ENCODE peak calls at places on chromosome 4, in six cellular contexts. One of them, this sample, is unnamed.

GRCh38 chr4:90883519-90883918 is 756.3 kb downstream of the CCSER1 start:
- DNase-seq in cardiac fibroblast: no peak
- DNase-seq in adrenal gland: no peak
- DNase-seq in tibial nerve: no peak
- DNase-seq in IMR-90: no peak
- DNase-seq in SJSA1: no peak
- DNase-seq in this sample: no peak

GRCh38 chr4:120088507-120088906 is 21.9 kb upstream of the MAD2L1 start:
- DNase-seq in cardiac fibroblast: no peak
- DNase-seq in adrenal gland: no peak
- DNase-seq in tibial nerve: no peak
- DNase-seq in IMR-90: no peak
- DNase-seq in SJSA1: no peak
- DNase-seq in this sample: no peak

GRCh38 chr4:3190549-3190948 is 58.4 kb upstream of the MSANTD1 start:
- DNase-seq in cardiac fibroblast: no peak
- DNase-seq in adrenal gland: no peak
- DNase-seq in tibial nerve: no peak
- DNase-seq in IMR-90: no peak
- DNase-seq in SJSA1: no peak
- DNase-seq in this sample: no peak

GRCh38 chr4:36651253-36651652 is 369.8 kb downstream of the DTHD1 start:
- DNase-seq in cardiac fibroblast: no peak
- DNase-seq in adrenal gland: no peak
- DNase-seq in tibial nerve: no peak
- DNase-seq in IMR-90: no peak
- DNase-seq in SJSA1: no peak
- DNase-seq in this sample: no peak

GRCh38 chr4:141375855-141376254 is 155.2 kb downstream of the ZNF330 start:
- DNase-seq in cardiac fibroblast: peak; percentile 79
- DNase-seq in adrenal gland: peak; percentile 6
- DNase-seq in tibial nerve: no peak
- DNase-seq in IMR-90: peak; percentile 93
- DNase-seq in SJSA1: peak; percentile 46
- DNase-seq in this sample: no peak

GRCh38 chr4:89497517-89498308 is 190.1 kb upstream of the GPRIN3 start:
- DNase-seq in cardiac fibroblast: peak; percentile 70
- DNase-seq in adrenal gland: no peak
- DNase-seq in tibial nerve: no peak
- DNase-seq in IMR-90: no peak
- DNase-seq in SJSA1: no peak
- DNase-seq in this sample: no peak

GRCh38 chr4:129240816-129241215 is 144.9 kb downstream of the C4orf33 start:
- DNase-seq in cardiac fibroblast: no peak
- DNase-seq in adrenal gland: no peak
- DNase-seq in tibial nerve: peak; percentile 13
- DNase-seq in IMR-90: no peak
- DNase-seq in SJSA1: no peak
- DNase-seq in this sample: no peak

GRCh38 chr4:25938251-25939186 is 24.5 kb downstream of the SMIM20 start:
- DNase-seq in cardiac fibroblast: peak; percentile 55
- DNase-seq in adrenal gland: peak; percentile 76
- DNase-seq in tibial nerve: peak; percentile 65
- DNase-seq in IMR-90: peak; percentile 77
- DNase-seq in SJSA1: no peak
- DNase-seq in this sample: no peak

GRCh38 chr4:147370473-147370872 is 110.4 kb upstream of the EDNRA start:
- DNase-seq in cardiac fibroblast: peak; percentile 52
- DNase-seq in adrenal gland: no peak
- DNase-seq in tibial nerve: no peak
- DNase-seq in IMR-90: peak; percentile 43
- DNase-seq in SJSA1: no peak
- DNase-seq in this sample: no peak

GRCh38 chr4:124278477-124278876 is 434.1 kb downstream of the ANKRD50 start:
- DNase-seq in cardiac fibroblast: peak; percentile 84
- DNase-seq in adrenal gland: no peak
- DNase-seq in tibial nerve: no peak
- DNase-seq in IMR-90: peak; percentile 38
- DNase-seq in SJSA1: peak; percentile 45
- DNase-seq in this sample: no peak

GRCh38 chr4:25531272-25531671 is 124.4 kb upstream of the SLC34A2 start:
- DNase-seq in cardiac fibroblast: no peak
- DNase-seq in adrenal gland: no peak
- DNase-seq in tibial nerve: no peak
- DNase-seq in IMR-90: no peak
- DNase-seq in SJSA1: no peak
- DNase-seq in this sample: no peak

GRCh38 chr4:56821394-56822263 is at the start of gene SPINK2:
- DNase-seq in cardiac fibroblast: no peak
- DNase-seq in adrenal gland: peak; percentile 2
- DNase-seq in tibial nerve: no peak
- DNase-seq in IMR-90: no peak
- DNase-seq in SJSA1: no peak
- DNase-seq in this sample: peak; percentile 45

GRCh38 chr4:19739101-19739651 is 512.5 kb upstream of the SLIT2 start:
- DNase-seq in cardiac fibroblast: peak; percentile 89
- DNase-seq in adrenal gland: peak; percentile 21
- DNase-seq in tibial nerve: no peak
- DNase-seq in IMR-90: peak; percentile 95
- DNase-seq in SJSA1: peak; percentile 92
- DNase-seq in this sample: no peak

DNA sequence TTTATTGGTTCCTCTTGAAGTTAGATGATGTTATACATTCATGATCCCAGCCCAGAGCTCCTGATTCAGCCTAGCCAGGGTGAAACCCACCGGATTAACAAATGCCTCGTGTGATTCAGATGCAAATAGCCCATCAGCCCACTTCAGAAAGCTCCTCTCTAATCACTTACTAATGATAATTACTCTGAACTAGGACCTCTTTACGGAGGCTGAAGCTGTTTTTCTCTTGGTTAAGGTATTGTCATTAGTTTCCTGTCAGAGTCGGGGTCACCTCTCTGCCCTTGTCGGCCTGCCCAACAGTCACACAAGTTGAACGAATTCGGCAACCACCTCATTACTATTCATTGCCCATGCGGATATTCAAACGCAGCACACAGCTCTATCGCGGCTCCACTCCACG is 36.6 kb downstream of the ZFP42 start:
- DNase-seq in cardiac fibroblast: no peak
- DNase-seq in adrenal gland: no peak
- DNase-seq in tibial nerve: no peak
- DNase-seq in IMR-90: no peak
- DNase-seq in SJSA1: no peak
- DNase-seq in this sample: no peak
- H3K4me3 ChIP-seq in cardiac fibroblast: no peak overlapping the region
- H3K4me3 ChIP-seq in adrenal gland: no peak overlapping the region
- H3K4me3 ChIP-seq in tibial nerve: no peak overlapping the region
- H3K4me3 ChIP-seq in IMR-90: no peak overlapping the region
- H3K4me3 ChIP-seq in SJSA1: no peak overlapping the region
- H3K4me3 ChIP-seq in this sample: no peak overlapping the region

GRCh38 chr4:103075435-103075893 is 1.1 kb downstream of the SLC9B2 start:
- DNase-seq in cardiac fibroblast: peak; percentile 48
- DNase-seq in adrenal gland: no peak
- DNase-seq in tibial nerve: no peak
- DNase-seq in IMR-90: peak; percentile 26
- DNase-seq in SJSA1: no peak
- DNase-seq in this sample: no peak

GRCh38 chr4:103076777-103077347 is 301 bp upstream of the SLC9B2 start:
- DNase-seq in cardiac fibroblast: no peak
- DNase-seq in adrenal gland: no peak
- DNase-seq in tibial nerve: no peak
- DNase-seq in IMR-90: no peak
- DNase-seq in SJSA1: no peak
- DNase-seq in this sample: peak; percentile 28

GRCh38 chr4:103074598-103075434 is 1.7 kb downstream of the SLC9B2 start:
- DNase-seq in cardiac fibroblast: no peak
- DNase-seq in adrenal gland: no peak
- DNase-seq in tibial nerve: no peak
- DNase-seq in IMR-90: peak; percentile 52
- DNase-seq in SJSA1: no peak
- DNase-seq in this sample: no peak

GRCh38 chr4:103075894-103076776 is at the start of gene SLC9B2:
- DNase-seq in cardiac fibroblast: peak; percentile 74
- DNase-seq in adrenal gland: peak; percentile 72
- DNase-seq in tibial nerve: peak; percentile 38
- DNase-seq in IMR-90: peak; percentile 56
- DNase-seq in SJSA1: peak; percentile 79
- DNase-seq in this sample: peak; percentile 44

DNA sequence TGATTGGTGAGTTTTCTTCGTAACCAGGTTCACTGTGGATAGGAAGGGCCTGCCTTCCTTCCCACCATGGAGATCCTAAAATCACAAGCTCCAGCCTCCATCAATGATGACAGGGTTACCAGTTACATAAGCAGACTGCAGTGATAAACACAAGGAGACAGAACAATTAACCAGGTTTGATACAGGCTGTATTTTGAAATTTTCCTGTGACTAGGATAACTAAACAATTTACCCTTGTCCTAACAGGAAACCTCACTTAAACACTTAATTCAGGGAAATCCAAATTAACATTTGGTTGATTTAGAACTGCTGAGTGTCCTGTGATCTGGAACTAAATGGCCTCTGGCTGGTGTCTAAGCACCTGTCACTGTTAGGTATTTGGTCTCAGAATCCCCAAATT is 3.1 kb upstream of the SLC9B2 start:
- DNase-seq in cardiac fibroblast: no peak
- DNase-seq in adrenal gland: no peak
- DNase-seq in tibial nerve: no peak
- DNase-seq in IMR-90: no peak
- DNase-seq in SJSA1: no peak
- DNase-seq in this sample: no peak
- H3K4me3 ChIP-seq in cardiac fibroblast: no peak overlapping the region
- H3K4me3 ChIP-seq in adrenal gland: no peak overlapping the region
- H3K4me3 ChIP-seq in tibial nerve: no peak overlapping the region
- H3K4me3 ChIP-seq in IMR-90: no peak overlapping the region
- H3K4me3 ChIP-seq in SJSA1: no peak overlapping the region
- H3K4me3 ChIP-seq in this sample: no peak overlapping the region

GRCh38 chr4:150366487-150366999 is 215.4 kb upstream of the MAB21L2 start:
- DNase-seq in cardiac fibroblast: no peak
- DNase-seq in adrenal gland: no peak
- DNase-seq in tibial nerve: no peak
- DNase-seq in IMR-90: no peak
- DNase-seq in SJSA1: no peak
- DNase-seq in this sample: no peak
- H3K4me3 ChIP-seq in cardiac fibroblast: no peak overlapping the region
- H3K4me3 ChIP-seq in adrenal gland: no peak overlapping the region
- H3K4me3 ChIP-seq in tibial nerve: no peak overlapping the region
- H3K4me3 ChIP-seq in IMR-90: no peak overlapping the region
- H3K4me3 ChIP-seq in SJSA1: no peak overlapping the region
- H3K4me3 ChIP-seq in this sample: no peak overlapping the region

DNA sequence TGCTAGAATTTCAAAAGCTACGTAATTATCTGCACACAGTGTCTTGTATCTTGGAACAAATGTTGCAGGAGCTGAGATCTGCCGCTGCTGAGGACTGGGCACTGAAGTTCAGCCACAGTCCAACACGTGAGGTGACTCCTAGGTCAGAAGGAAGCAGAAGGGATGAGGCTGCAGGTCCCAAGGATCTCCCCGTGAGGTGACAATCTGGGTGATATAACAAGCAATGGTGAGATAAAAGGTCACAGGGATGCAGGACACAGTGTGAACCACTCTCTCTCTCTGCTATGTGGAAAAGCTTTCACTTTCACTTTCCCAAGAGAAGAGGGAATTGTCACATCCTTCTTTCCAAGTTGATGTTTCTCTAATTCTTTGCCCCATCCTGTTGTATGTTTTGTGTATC is 1416.0 kb upstream of the TENM3 start:
- DNase-seq in cardiac fibroblast: peak; percentile 24
- DNase-seq in adrenal gland: peak; percentile 42
- DNase-seq in tibial nerve: no peak
- DNase-seq in IMR-90: peak; percentile 39
- DNase-seq in SJSA1: no peak
- DNase-seq in this sample: no peak
- H3K4me3 ChIP-seq in cardiac fibroblast: peak overlapping the region; percentile 14
- H3K4me3 ChIP-seq in adrenal gland: peak overlapping the region; percentile 51
- H3K4me3 ChIP-seq in tibial nerve: peak overlapping the region; percentile 6
- H3K4me3 ChIP-seq in IMR-90: peak overlapping the region; percentile 36
- H3K4me3 ChIP-seq in SJSA1: no peak overlapping the region
- H3K4me3 ChIP-seq in this sample: no peak overlapping the region

DNA sequence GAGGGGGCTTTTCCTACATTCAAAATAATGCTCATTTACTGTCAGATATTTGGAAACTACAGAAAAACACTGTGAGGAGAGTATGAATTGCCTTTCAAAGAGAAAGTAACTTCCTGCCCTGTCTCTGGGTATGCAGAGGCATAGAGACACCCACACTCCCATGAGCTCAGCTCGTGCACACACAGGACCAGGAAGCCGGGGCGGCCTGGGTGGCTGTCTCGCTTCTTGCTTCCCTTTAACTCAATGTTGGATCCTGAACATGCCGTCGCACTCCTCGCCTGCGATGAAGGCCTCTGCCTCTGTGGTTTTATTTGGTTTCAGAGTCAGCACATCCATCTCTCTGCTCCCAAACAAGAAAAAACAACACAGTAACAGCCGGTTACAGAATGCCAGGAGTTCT is 40.1 kb upstream of the GPR78 start:
- DNase-seq in cardiac fibroblast: no peak
- DNase-seq in adrenal gland: no peak
- DNase-seq in tibial nerve: no peak
- DNase-seq in IMR-90: no peak
- DNase-seq in SJSA1: no peak
- DNase-seq in this sample: no peak
- H3K4me3 ChIP-seq in cardiac fibroblast: no peak overlapping the region
- H3K4me3 ChIP-seq in adrenal gland: no peak overlapping the region
- H3K4me3 ChIP-seq in tibial nerve: no peak overlapping the region
- H3K4me3 ChIP-seq in IMR-90: no peak overlapping the region
- H3K4me3 ChIP-seq in SJSA1: no peak overlapping the region
- H3K4me3 ChIP-seq in this sample: no peak overlapping the region

This sample was measured in Jurkat, Clone E6-1.